ENCODE peak calls at places on chromosomes 13 and 19, in seven cellular contexts. I is PC-3, K is neural progenitor cell, Q is GM23338, L is GM23248, U is SK-N-SH, W is MM.1S. Z is an unnamed sample.
A peak's percentile ranks its signal among the peaks of the same experiment; 100 is the strongest.

GRCh38 chr13:31322025-31322424 is 122.2 kb downstream of the B3GLCT start:
- DNase-seq in I (no peak), K (no peak), Q (no peak), L (peak; percentile 23), U (no peak), W (no peak), Z (no peak)

GRCh38 chr19:2327773-2328400 is 499 bp downstream of the LSM7 start:
- DNase-seq in I (peak; percentile 48), K (peak; percentile 80), Q (peak; percentile 82), L (peak; percentile 76), U (peak; percentile 72), W (peak; percentile 69), Z (peak; percentile 61)

GRCh38 chr13:51731759-51732158 is 72.2 kb downstream of the DHRS12 start:
- DNase-seq in I (peak; percentile 19), K (no peak), Q (no peak), L (peak; percentile 80), U (no peak), W (no peak), Z (no peak)

GRCh38 chr13:28333204-28333900 is 161.6 kb downstream of the FLT1 start:
- DNase-seq in I (no peak), K (no peak), Q (no peak), L (no peak), U (no peak), W (no peak), Z (no peak)

GRCh38 chr19:49921871-49922755 is 6.9 kb upstream of the ATF5 start:
- DNase-seq in I (peak; percentile 40), K (no peak), Q (no peak), L (peak; percentile 86), U (no peak), W (no peak), Z (no peak)

GRCh38 chr13:113400621-113401451 is 36.9 kb upstream of the GRTP1 start:
- DNase-seq in I (no peak), K (no peak), Q (no peak), L (no peak), U (no peak), W (no peak), Z (no peak)

GRCh38 chr19:4186087-4186993 is 3.9 kb downstream of the ANKRD24 start:
- DNase-seq in I (peak; percentile 78), K (peak; percentile 90), Q (peak; percentile 96), L (peak; percentile 70), U (peak; percentile 90), W (peak; percentile 63), Z (peak; percentile 61)

GRCh38 chr19:38695319-38695683 is 47.9 kb downstream of the ACTN4 start:
- DNase-seq in I (no peak), K (no peak), Q (no peak), L (no peak), U (no peak), W (peak; percentile 18), Z (no peak)

GRCh38 chr19:49837009-49837310 is 14.0 kb upstream of the PTOV1 start:
- DNase-seq in I (no peak), K (no peak), Q (no peak), L (no peak), U (no peak), W (no peak), Z (no peak)

GRCh38 chr19:14472202-14472961 is 2.8 kb downstream of the PTGER1 start:
- DNase-seq in I (peak; percentile 72), K (peak; percentile 88), Q (peak; percentile 92), L (peak; percentile 78), U (peak; percentile 96), W (peak; percentile 27), Z (peak; percentile 22)
- TF ChIP-seq EZH2phosphoT487 in I (no peak), K (no peak), Q (no peak), L (no peak), U (no peak), W (no peak), Z (no peak)

DNA sequence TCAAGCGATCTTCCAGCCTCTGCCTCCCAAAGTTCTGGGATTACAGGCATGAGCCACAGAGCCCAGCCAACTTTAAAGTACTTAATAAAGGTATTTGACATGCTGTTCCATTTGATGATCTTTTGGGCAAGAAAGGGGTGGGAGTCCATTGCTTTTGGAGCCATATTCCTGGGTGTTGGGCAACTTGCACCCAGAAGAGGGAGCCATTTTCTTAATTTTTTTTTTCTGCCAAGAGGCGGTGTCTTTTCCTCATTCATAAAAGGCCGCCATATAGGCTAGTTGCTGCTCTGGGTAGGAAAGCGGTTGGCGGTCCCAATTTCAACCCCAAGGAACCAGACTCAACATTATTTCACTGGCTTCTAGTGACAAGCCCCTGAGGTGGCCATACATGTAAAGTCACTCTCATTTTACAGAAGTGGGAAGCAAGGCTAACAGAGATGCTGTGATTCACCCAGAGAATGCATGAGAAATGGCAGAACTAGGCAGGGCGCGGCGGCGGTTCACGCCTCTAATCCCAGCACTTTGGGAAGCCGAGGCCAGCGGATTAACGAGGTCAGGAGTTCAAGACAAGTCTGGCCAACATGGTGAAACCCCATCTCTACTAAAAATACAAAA is 139.6 kb downstream of the CACNA1A start:
- DNase-seq in I (peak; percentile 81), K (peak; percentile 51), Q (peak; percentile 82), L (peak; percentile 48), U (peak; percentile 27), W (peak; percentile 12), Z (peak; percentile 51)
- TF ChIP-seq EZH2phosphoT487 in I (no peak), K (no peak), Q (no peak), L (no peak), U (no peak), W (no peak), Z (no peak)

GRCh38 chr19:18168673-18169381 is 4.8 kb upstream of the IFI30 start:
- DNase-seq in I (no peak), K (no peak), Q (no peak), L (no peak), U (peak; percentile 29), W (no peak), Z (no peak)

GRCh38 chr19:18172331-18173053 is 1.1 kb upstream of the IFI30 start:
- DNase-seq in I (no peak), K (no peak), Q (no peak), L (no peak), U (peak; percentile 20), W (no peak), Z (no peak)

GRCh38 chr19:18171605-18172327 is 1.8 kb upstream of the IFI30 start:
- DNase-seq in I (no peak), K (no peak), Q (no peak), L (no peak), U (peak; percentile 30), W (peak; percentile 1), Z (no peak)

GRCh38 chr19:18173054-18173571 is 500 bp upstream of the IFI30 start:
- DNase-seq in I (no peak), K (no peak), Q (no peak), L (peak; percentile 67), U (no peak), W (no peak), Z (no peak)

DNA sequence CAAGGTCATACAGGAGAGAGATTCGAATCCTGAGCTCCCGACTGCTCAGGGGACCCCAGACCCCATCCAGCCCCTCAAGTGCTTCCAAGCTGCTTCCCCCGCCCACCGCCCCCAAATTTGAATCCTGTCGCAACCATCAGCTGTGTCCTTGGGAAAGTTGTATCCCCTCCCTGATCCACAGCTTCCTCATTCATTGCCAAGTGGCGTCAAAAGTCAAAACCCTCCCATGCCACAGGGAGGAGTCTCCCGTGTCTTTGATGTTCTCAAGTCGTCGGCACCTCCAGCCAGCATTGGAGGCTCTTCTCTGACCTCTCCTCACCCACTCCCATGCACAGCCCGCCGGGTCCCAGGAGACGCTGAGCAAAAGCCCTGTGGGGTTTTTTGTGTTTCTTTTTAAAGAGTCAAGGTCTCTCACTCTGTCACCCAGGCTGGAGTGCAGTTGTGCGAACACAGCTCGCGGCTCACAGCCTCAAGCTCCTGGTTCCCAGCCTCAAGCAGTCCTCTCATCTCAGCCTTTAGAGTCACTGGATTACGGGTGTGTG is 2.8 kb upstream of the IFI30 start:
- DNase-seq in I (no peak), K (no peak), Q (no peak), L (no peak), U (peak; percentile 19), W (no peak), Z (no peak)
- TF ChIP-seq EZH2phosphoT487 in I (no peak), K (no peak), Q (no peak), L (no peak), U (no peak), W (no peak), Z (no peak)

GRCh38 chr13:49240017-49240416 is 7.7 kb upstream of the CDADC1 start:
- DNase-seq in I (peak; percentile 52), K (peak; percentile 39), Q (peak; percentile 67), L (peak; percentile 76), U (no peak), W (peak; percentile 16), Z (peak; percentile 24)
- TF ChIP-seq EZH2phosphoT487 in I (no peak), K (no peak), Q (no peak), L (no peak), U (no peak), W (no peak), Z (no peak)

GRCh38 chr19:46841458-46842083 is 9.1 kb downstream of the AP2S1 start:
- DNase-seq in I (peak; percentile 51), K (no peak), Q (no peak), L (peak; percentile 80), U (no peak), W (no peak), Z (no peak)
- TF ChIP-seq EZH2phosphoT487 in I (no peak), K (no peak), Q (no peak), L (no peak), U (no peak), W (no peak), Z (no peak)

DNA sequence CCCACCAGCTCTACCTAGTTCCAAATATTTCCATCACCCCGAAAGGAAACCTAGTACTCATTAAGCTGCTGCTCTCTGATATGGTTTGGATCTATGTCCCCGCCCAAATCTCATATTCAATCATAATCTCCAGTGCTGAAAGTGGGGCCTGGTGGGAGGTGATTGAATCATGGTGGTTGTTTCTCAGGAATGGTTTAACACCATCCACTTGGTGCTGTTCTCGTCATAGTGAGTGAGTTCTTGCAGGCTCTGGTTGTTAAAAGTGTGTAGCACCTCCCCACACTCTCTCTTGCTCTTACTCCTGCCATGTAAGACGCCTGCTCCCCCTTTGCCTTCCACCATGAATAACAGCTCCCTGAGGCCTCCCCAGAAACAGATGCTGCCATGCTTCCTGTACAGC is 43.4 kb upstream of the MED4 start:
- DNase-seq in I (no peak), K (no peak), Q (no peak), L (no peak), U (no peak), W (no peak), Z (no peak)
- TF ChIP-seq EZH2phosphoT487 in I (no peak), K (no peak), Q (no peak), L (no peak), U (no peak), W (no peak), Z (no peak)

GRCh38 chr19:18252370-18252717 is 21.9 kb downstream of the IQCN start:
- DNase-seq in I (no peak), K (no peak), Q (no peak), L (no peak), U (no peak), W (no peak), Z (no peak)

GRCh38 chr19:18257503-18258470 is 16.5 kb downstream of the IQCN start:
- DNase-seq in I (no peak), K (no peak), Q (no peak), L (peak; percentile 40), U (no peak), W (no peak), Z (no peak)

GRCh38 chr19:18253716-18254115 is 20.5 kb downstream of the IQCN start:
- DNase-seq in I (peak; percentile 64), K (no peak), Q (no peak), L (peak; percentile 58), U (no peak), W (no peak), Z (no peak)

GRCh38 chr19:18253130-18253529 is 21.1 kb downstream of the IQCN start:
- DNase-seq in I (no peak), K (no peak), Q (no peak), L (no peak), U (no peak), W (no peak), Z (no peak)

GRCh38 chr19:18254546-18255500 is 19.4 kb downstream of the IQCN start:
- DNase-seq in I (peak; percentile 31), K (no peak), Q (peak; percentile 71), L (peak; percentile 26), U (no peak), W (peak; percentile 37), Z (no peak)
- TF ChIP-seq EZH2phosphoT487 in I (no peak), K (no peak), Q (no peak), L (no peak), U (no peak), W (no peak), Z (no peak)

Z was measured in HCT116.